ENCODE peak calls at places on chromosomes 2 and 18, in seven cellular contexts. O is A549, E is SK-N-SH, C is hepatocyte, B is Daoy, J is caudate nucleus, F is KG1. R is an unnamed sample.

GRCh38 chr2:33476793-33477190 is 343 bp downstream of the RASGRP3 start:
- DNase-seq in F (no peak), B (no peak), O (no peak), E (no peak), C (no peak), J (no peak), R (no peak)

GRCh38 chr2:174597347-174598047 is at the start of gene WIPF1:
- DNase-seq in O (no peak), E (no peak), C (no peak), F (peak), B (peak), J (no peak), R (no peak)

GRCh38 chr18:23317975-23318675 is 135.0 kb upstream of the RIOK3 start:
- DNase-seq in F (no peak), O (no peak), B (peak), E (no peak), C (no peak), J (no peak), R (no peak)

GRCh38 chr18:35407871-35408481 is 30.8 kb upstream of the ZNF396 start:
- DNase-seq in J (no peak), F (peak), E (peak), C (peak), O (peak), B (peak), R (no peak)

GRCh38 chr2:9160732-9161131 is 45.9 kb upstream of the ASAP2 start:
- DNase-seq in B (no peak), E (no peak), O (no peak), F (no peak), C (no peak), J (no peak), R (no peak)

GRCh38 chr18:55465313-55465712 is 122.7 kb downstream of the TCF4 start:
- DNase-seq in C (no peak), B (no peak), J (no peak), E (no peak), O (no peak), F (no peak), R (no peak)

GRCh38 chr18:79754022-79754761 is 43.5 kb upstream of the KCNG2 start:
- DNase-seq in B (no peak), E (no peak), J (no peak), C (no peak), O (no peak), F (no peak), R (no peak)

GRCh38 chr2:100011272-100011711 is 131.1 kb downstream of the AFF3 start:
- DNase-seq in C (no peak), J (no peak), E (no peak), B (peak), F (no peak), O (no peak), R (no peak)

GRCh38 chr2:239905306-239905705 is 119.8 kb downstream of the NDUFA10 start:
- DNase-seq in F (no peak), J (no peak), C (no peak), B (no peak), E (no peak), O (no peak), R (no peak)

GRCh38 chr2:134739879-134740301 is 21.1 kb upstream of the TMEM163 start:
- DNase-seq in J (no peak), E (no peak), B (peak), O (no peak), C (no peak), F (no peak), R (no peak)

GRCh38 chr2:107266555-107266954 is 380.6 kb upstream of the ST6GAL2 start:
- DNase-seq in J (no peak), O (no peak), C (no peak), F (no peak), B (no peak), E (no peak), R (no peak)

GRCh38 chr18:12701161-12701560 is 1.4 kb downstream of the CEP76 start:
- DNase-seq in J (no peak), B (no peak), O (no peak), E (no peak), C (no peak), F (no peak), R (no peak)

GRCh38 chr2:136389809-136390208 is 271.9 kb upstream of the CXCR4 start:
- DNase-seq in F (no peak), J (no peak), E (no peak), B (no peak), O (no peak), C (no peak), R (no peak)

R was measured in substantia nigra.